ENCODE peak calls at places on chromosomes 5 and 9, in seven cellular contexts. T, K, U, V, G, H and X are unnamed samples.
A peak's percentile ranks its signal among the peaks of the same experiment; 100 is the strongest.

GRCh38 chr5:154466671-154467070 is 11.4 kb downstream of the HAND1 start:
- DNase-seq in G (no peak), T (no peak), U (no peak), H (no peak), V (no peak), K (no peak), X (no peak)

GRCh38 chr9:129170229-129170628 is 7.8 kb downstream of the IER5L start:
- DNase-seq in V (peak; percentile 48), T (no peak), G (no peak), H (no peak), K (no peak), U (no peak), X (peak; percentile 49)

GRCh38 chr9:134059661-134060395 is 8.0 kb downstream of the BRD3 start:
- DNase-seq in V (no peak), H (no peak), T (no peak), G (peak; percentile 87), U (peak; percentile 26), K (peak; percentile 67), X (no peak)

GRCh38 chr9:116750543-116750942 is 63.4 kb downstream of the TRIM32 start:
- DNase-seq in T (no peak), H (no peak), V (no peak), U (no peak), G (no peak), K (no peak), X (no peak)

GRCh38 chr9:104232781-104233341 is 138.8 kb downstream of the SMC2 start:
- DNase-seq in V (no peak), T (no peak), U (no peak), G (no peak), K (no peak), H (no peak), X (peak; percentile 94)

GRCh38 chr5:41246376-41246775 is 33.0 kb upstream of the C6 start:
- DNase-seq in V (peak; percentile 39), H (no peak), U (no peak), K (no peak), T (peak; percentile 85), G (no peak), X (peak; percentile 92)

GRCh38 chr9:89793551-89793950 is 188.7 kb downstream of the GADD45G start:
- DNase-seq in V (no peak), H (no peak), K (peak; percentile 52), U (no peak), G (peak; percentile 28), T (no peak), X (no peak)

GRCh38 chr9:127018935-127019334 is 103.5 kb downstream of the ANGPTL2 start:
- DNase-seq in G (no peak), K (no peak), U (no peak), H (no peak), V (no peak), T (peak; percentile 66), X (peak; percentile 67)

GRCh38 chr5:93603711-93604118 is 20.7 kb downstream of the NR2F1 start:
- DNase-seq in T (no peak), H (no peak), V (no peak), K (no peak), G (no peak), U (no peak), X (no peak)

GRCh38 chr9:136233868-136234267 is 11.7 kb downstream of the QSOX2 start:
- DNase-seq in T (no peak), U (no peak), K (no peak), V (no peak), H (no peak), G (no peak), X (no peak)

GRCh38 chr5:87282254-87282653 is 14.6 kb downstream of the RASA1 start:
- DNase-seq in G (no peak), V (no peak), U (no peak), T (no peak), K (no peak), H (no peak), X (no peak)

GRCh38 chr5:174187481-174187880 is 142.0 kb downstream of the NSG2 start:
- DNase-seq in H (no peak), K (no peak), V (no peak), T (no peak), G (no peak), U (no peak), X (no peak)

GRCh38 chr9:91734371-91734981 is 215.6 kb downstream of the ROR2 start:
- DNase-seq in G (peak; percentile 87), V (peak; percentile 27), H (no peak), K (peak; percentile 89), T (peak; percentile 67), U (peak; percentile 80), X (peak; percentile 73)

GRCh38 chr9:134275379-134275778 is 50.9 kb upstream of the RXRA start:
- DNase-seq in U (no peak), V (no peak), K (no peak), T (no peak), G (no peak), H (no peak), X (no peak)

GRCh38 chr5:26553079-26553478 is 485.3 kb downstream of the CDH9 start:
- DNase-seq in T (no peak), V (no peak), U (no peak), K (no peak), H (no peak), G (no peak), X (no peak)

DNA sequence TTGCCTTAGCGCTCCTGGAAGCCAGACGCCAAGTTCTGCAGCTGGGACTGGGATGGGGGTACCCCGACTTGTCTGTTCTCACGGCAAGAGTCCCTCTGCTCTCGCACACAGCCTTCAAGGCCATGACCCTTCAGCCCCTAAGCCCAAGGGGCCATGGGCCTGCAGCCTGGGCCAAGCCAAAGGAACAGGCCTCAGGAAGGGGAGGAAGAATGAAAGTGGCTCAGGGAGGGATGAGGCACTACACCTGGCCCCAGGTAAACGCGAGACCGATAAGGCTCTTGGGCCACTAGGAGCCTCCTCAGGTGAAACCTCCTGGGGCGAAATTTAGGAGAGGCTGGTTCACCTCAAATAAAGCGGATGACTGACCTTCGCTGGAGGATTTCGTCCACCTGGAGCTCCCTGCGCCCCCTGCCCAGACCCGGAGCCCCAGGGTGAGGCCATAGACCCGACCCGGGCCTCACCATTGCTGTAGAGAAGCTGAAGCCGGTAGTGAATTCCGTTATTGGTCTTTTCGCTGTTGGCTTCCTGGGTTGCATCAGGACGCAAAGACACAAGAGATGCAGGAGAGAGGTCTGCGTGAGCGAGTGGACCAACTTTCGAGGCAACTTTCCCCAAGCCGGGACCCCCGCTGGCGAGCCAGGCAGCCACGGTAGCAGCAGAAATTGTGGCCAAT is 3.7 kb downstream of the EBF1 start:
- DNase-seq in V (no peak), G (no peak), U (no peak), K (no peak), T (no peak), H (no peak), X (peak; percentile 60)
- TF ChIP-seq CTCF in V (no peak), G (no peak), U (no peak), K (no peak), T (no peak), H (no peak), X (no peak)

GRCh38 chr9:37417252-37417803 is 5.2 kb upstream of the GRHPR start:
- DNase-seq in T (no peak), H (no peak), G (peak; percentile 23), V (no peak), U (no peak), K (no peak), X (no peak)

GRCh38 chr9:37414503-37414943 is 8.0 kb upstream of the GRHPR start:
- DNase-seq in H (no peak), K (no peak), T (no peak), G (peak; percentile 71), U (no peak), V (no peak), X (no peak)

GRCh38 chr9:37412431-37413151 is 9.9 kb upstream of the GRHPR start:
- DNase-seq in V (no peak), K (no peak), T (no peak), U (no peak), G (no peak), H (peak; percentile 73), X (peak; percentile 72)

GRCh38 chr9:37413311-37413710 is 9.2 kb upstream of the GRHPR start:
- DNase-seq in V (no peak), U (no peak), T (no peak), G (peak; percentile 57), H (no peak), K (no peak), X (no peak)

DNA sequence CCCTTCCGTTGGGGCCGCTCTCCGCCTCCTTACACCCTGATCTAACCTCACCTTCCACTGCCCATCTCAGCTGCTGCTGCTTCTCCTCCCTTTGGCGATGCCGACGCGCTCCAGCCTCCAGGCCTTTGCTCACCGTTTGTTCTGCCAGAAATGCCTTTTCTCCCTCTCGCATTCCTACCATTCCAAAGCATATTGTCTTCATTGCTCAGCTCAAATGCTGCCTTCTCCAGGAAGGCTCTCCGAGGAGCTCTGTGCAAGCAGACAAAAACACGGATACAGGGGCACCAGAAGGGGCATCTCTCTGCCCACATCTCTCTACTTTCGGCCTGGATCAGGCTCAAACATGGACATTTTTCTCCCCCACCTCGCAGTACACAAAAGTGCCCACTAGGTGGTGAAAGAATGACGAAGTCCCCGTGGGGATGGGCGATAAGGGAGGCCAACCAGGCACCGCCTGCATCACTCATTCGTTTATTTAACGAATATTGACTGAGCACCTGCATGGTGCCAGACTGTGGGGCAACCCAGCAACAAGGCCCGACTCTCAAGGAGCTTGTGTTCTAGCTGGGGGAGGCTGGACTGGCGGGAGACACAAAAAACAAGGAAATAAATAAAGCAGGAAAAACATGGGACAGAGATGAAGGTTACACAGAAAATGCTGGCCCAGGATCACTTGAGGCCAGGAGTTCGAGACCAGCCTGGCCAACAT is 7.3 kb upstream of the GRHPR start:
- DNase-seq in U (peak; percentile 79), T (peak; percentile 69), K (peak; percentile 83), V (peak; percentile 74), G (peak; percentile 80), H (peak; percentile 43), X (peak; percentile 87)
- H3K4me3 ChIP-seq in U (no peak overlapping the region), T (peak overlapping the region; percentile 11), K (no peak overlapping the region), V (no peak overlapping the region), G (no peak overlapping the region), H (no peak overlapping the region), X (peak overlapping the region; percentile 22)

GRCh38 chr5:32585446-32586250 is at the start of gene SUB1:
- DNase-seq in G (peak; percentile 98), V (peak; percentile 85), U (peak; percentile 95), K (peak; percentile 97), H (peak; percentile 56), T (peak; percentile 91), X (peak; percentile 89)
- TF ChIP-seq CTCF in G (no peak), V (no peak), U (no peak), K (no peak), H (no peak), T (no peak), X (no peak)

DNA sequence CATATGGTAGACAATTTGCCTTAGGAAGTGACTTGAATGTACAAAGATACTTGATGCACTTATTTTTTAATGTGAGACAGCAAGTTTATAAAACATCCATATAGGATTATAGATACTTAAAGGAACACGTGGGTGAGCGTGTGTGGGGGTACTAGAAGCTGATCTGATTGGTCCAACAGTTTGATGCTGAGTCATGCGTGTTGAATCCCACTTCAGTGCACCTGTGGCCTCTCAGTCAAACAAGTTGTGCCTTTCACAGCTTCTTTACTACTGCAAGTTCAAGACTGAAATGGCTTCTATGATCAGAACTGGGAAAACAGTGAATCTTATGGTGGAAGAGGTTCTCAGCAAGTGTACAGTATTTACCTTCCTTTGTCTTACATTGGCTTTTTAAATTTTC is 98.9 kb downstream of the MAP1B start:
- DNase-seq in T (no peak), V (no peak), U (no peak), G (no peak), H (no peak), K (no peak), X (no peak)
- H3K4me3 ChIP-seq in T (no peak overlapping the region), V (no peak overlapping the region), U (no peak overlapping the region), G (no peak overlapping the region), H (no peak overlapping the region), K (no peak overlapping the region), X (no peak overlapping the region)

GRCh38 chr9:18857769-18858168 is 175.2 kb downstream of the SAXO1 start:
- DNase-seq in H (peak; percentile 69), G (no peak), V (no peak), U (no peak), K (no peak), T (peak; percentile 82), X (peak; percentile 70)
- TF ChIP-seq CTCF in H (no peak), G (no peak), V (no peak), U (no peak), K (no peak), T (no peak), X (no peak)